ENCODE peak calls at places on chromosomes 6 and 20, in seven cellular contexts. E is pancreas, U is left ventricle myocardium inferior, Z is lower lobe of right lung, J is astrocyte of the spinal cord, X is fibroblast of pulmonary artery, H is testis. B is an unnamed sample.

GRCh38 chr6:139409026-139409425 is 34.6 kb upstream of the CITED2 start:
- DNase-seq in E (no peak), U (no peak), Z (no peak), J (peak), X (peak), H (no peak), B (peak)

GRCh38 chr20:39291301-39291700 is 329.2 kb downstream of the DHX35 start:
- DNase-seq in E (no peak), U (no peak), Z (no peak), J (peak), X (no peak), H (no peak), B (no peak)

GRCh38 chr6:15522856-15523529 is 139.8 kb downstream of the DTNBP1 start:
- DNase-seq in E (no peak), U (no peak), Z (no peak), J (no peak), X (no peak), H (peak), B (no peak)

GRCh38 chr6:148617522-148617921 is 129.3 kb upstream of the UST start:
- DNase-seq in E (no peak), U (no peak), Z (no peak), J (no peak), X (peak), H (no peak), B (peak)

GRCh38 chr6:3653528-3654070 is 97.9 kb downstream of the PXDC1 start:
- DNase-seq in E (no peak), U (no peak), Z (no peak), J (no peak), X (no peak), H (no peak), B (no peak)

GRCh38 chr6:99353126-99353525 is 3.7 kb upstream of the FAXC start:
- DNase-seq in E (no peak), U (no peak), Z (no peak), J (no peak), X (peak), H (no peak), B (no peak)

GRCh38 chr6:14037402-14038277 is 79.9 kb upstream of the CD83 start:
- DNase-seq in E (no peak), U (no peak), Z (no peak), J (peak), X (peak), H (no peak), B (peak)

GRCh38 chr6:157187182-157188093 is 135.9 kb downstream of the TMEM242 start:
- DNase-seq in E (no peak), U (no peak), Z (no peak), J (peak), X (no peak), H (no peak), B (no peak)

GRCh38 chr6:1244941-1245340 is 67.0 kb upstream of the FOXQ1 start:
- DNase-seq in E (no peak), U (no peak), Z (no peak), J (no peak), X (no peak), H (no peak), B (peak)

GRCh38 chr20:58127731-58128130 is 100.7 kb downstream of the ANKRD60 start:
- DNase-seq in E (no peak), U (no peak), Z (no peak), J (peak), X (peak), H (no peak), B (peak)

GRCh38 chr6:52162940-52163908 is 23.0 kb upstream of the IL17A start:
- DNase-seq in E (no peak), U (no peak), Z (no peak), J (peak), X (peak), H (no peak), B (peak)

GRCh38 chr20:18057106-18057993 is at the start of gene OVOL2:
- DNase-seq in E (peak), U (no peak), Z (peak), J (no peak), X (peak), H (peak), B (no peak)

GRCh38 chr20:21436186-21436585 is 38.9 kb upstream of the NKX2-4 start:
- DNase-seq in E (no peak), U (no peak), Z (no peak), J (peak), X (peak), H (no peak), B (peak)

GRCh38 chr6:127342946-127343752 is at the start of gene ECHDC1:
- DNase-seq in E (peak), U (peak), Z (peak), J (peak), X (peak), H (peak), B (no peak)

GRCh38 chr6:129490551-129491245 is 219.3 kb downstream of the ARHGAP18 start:
- DNase-seq in E (no peak), U (no peak), Z (no peak), J (peak), X (peak), H (no peak), B (peak)

GRCh38 chr6:131136021-131136847 is 967 bp downstream of the AKAP7 start:
- DNase-seq in E (no peak), U (no peak), Z (no peak), J (peak), X (peak), H (peak), B (no peak)

GRCh38 chr20:53901064-53901463 is 169.3 kb downstream of the BCAS1 start:
- DNase-seq in E (no peak), U (no peak), Z (no peak), J (peak), X (peak), H (no peak), B (no peak)

GRCh38 chr6:45495404-45496084 is 117.8 kb upstream of the SUPT3H start:
- DNase-seq in E (no peak), U (no peak), Z (no peak), J (no peak), X (no peak), H (no peak), B (no peak)

GRCh38 chr20:3222635-3223600 is 13.6 kb downstream of the ITPA start:
- DNase-seq in E (no peak), U (peak), Z (no peak), J (no peak), X (no peak), H (no peak), B (no peak)

GRCh38 chr6:68502946-68503345 is 132.1 kb upstream of the ADGRB3 start:
- DNase-seq in E (no peak), U (no peak), Z (no peak), J (no peak), X (no peak), H (no peak), B (no peak)

GRCh38 chr20:4227085-4227821 is 211.9 kb upstream of the RNF24 start:
- DNase-seq in E (no peak), U (no peak), Z (no peak), J (peak), X (peak), H (peak), B (peak)

GRCh38 chr6:30914854-30915590 is 984 bp downstream of the VARS2 start:
- DNase-seq in E (no peak), U (no peak), Z (peak), J (no peak), X (no peak), H (no peak), B (no peak)

GRCh38 chr20:18039063-18039462 is 18.7 kb downstream of the OVOL2 start:
- DNase-seq in E (no peak), U (no peak), Z (no peak), J (no peak), X (no peak), H (no peak), B (no peak)

GRCh38 chr20:62623488-62624324 is 18.6 kb upstream of the SLCO4A1 start:
- DNase-seq in E (peak), U (peak), Z (peak), J (peak), X (peak), H (peak), B (peak)

GRCh38 chr20:36309643-36310042 is 3.5 kb downstream of the DLGAP4 start:
- DNase-seq in E (no peak), U (no peak), Z (no peak), J (no peak), X (no peak), H (no peak), B (no peak)

GRCh38 chr20:3092611-3093379 is 8.3 kb upstream of the AVP start:
- DNase-seq in E (no peak), U (no peak), Z (no peak), J (no peak), X (no peak), H (no peak), B (no peak)

GRCh38 chr6:96394727-96395126 is 126.9 kb upstream of the UFL1 start:
- DNase-seq in E (no peak), U (no peak), Z (no peak), J (no peak), X (no peak), H (peak), B (no peak)

GRCh38 chr20:43529051-43529450 is 21.6 kb downstream of the L3MBTL1 start:
- DNase-seq in E (no peak), U (no peak), Z (no peak), J (no peak), X (no peak), H (no peak), B (no peak)

GRCh38 chr20:62603021-62603906 is 39.0 kb upstream of the SLCO4A1 start:
- DNase-seq in E (peak), U (peak), Z (peak), J (peak), X (no peak), H (peak), B (no peak)

GRCh38 chr6:123901441-123901840 is 97.8 kb downstream of the NKAIN2 start:
- DNase-seq in E (no peak), U (no peak), Z (no peak), J (peak), X (peak), H (no peak), B (no peak)

GRCh38 chr6:79687759-79688158 is 56.6 kb downstream of the SH3BGRL2 start:
- DNase-seq in E (no peak), U (no peak), Z (no peak), J (no peak), X (no peak), H (no peak), B (no peak)

GRCh38 chr20:20368414-20369352 is 779 bp downstream of the INSM1 start:
- DNase-seq in E (no peak), U (no peak), Z (no peak), J (no peak), X (no peak), H (no peak), B (no peak)
- H3K4me3 ChIP-seq in E (no peak), U (peak), Z (no peak), J (no peak), X (no peak), H (peak), B (no peak)

GRCh38 chr6:66926060-66926459 is 1219.0 kb upstream of the EYS start:
- DNase-seq in E (no peak), U (no peak), Z (no peak), J (no peak), X (peak), H (no peak), B (no peak)
- TF ChIP-seq CTCF in E (no peak), U (no peak), Z (no peak), J (no peak), X (peak), H (peak), B (no peak)

DNA sequence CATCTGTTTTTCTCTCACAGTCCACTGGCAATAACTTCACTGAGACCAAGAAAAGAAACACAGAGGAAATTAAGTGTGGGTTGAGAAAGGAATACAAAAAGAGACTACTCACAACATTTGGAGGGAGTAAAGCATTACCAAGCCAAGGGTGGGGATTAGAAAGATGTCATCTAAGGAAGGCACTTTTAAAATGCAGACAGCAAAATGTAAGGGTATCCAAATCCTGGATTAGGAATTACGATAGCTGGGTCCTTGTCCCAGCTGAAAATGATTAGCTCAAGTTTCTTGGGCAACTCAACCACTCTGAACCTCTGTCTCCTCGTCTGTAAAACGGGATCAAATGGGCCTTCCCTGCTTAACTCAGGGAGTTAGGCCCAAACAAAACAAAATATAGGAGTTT is 2.2 kb downstream of the LEMD2 start:
- DNase-seq in E (no peak), U (no peak), Z (no peak), J (no peak), X (no peak), H (no peak), B (no peak)
- H3K4me3 ChIP-seq in E (no peak), U (peak), Z (peak), J (no peak), X (peak), H (no peak), B (no peak)

GRCh38 chr20:61444637-61445036 is 192.6 kb downstream of the CDH4 start:
- DNase-seq in E (no peak), U (no peak), Z (no peak), J (no peak), X (no peak), H (no peak), B (no peak)

GRCh38 chr20:61442718-61443117 is 190.7 kb downstream of the CDH4 start:
- DNase-seq in E (no peak), U (no peak), Z (no peak), J (no peak), X (no peak), H (no peak), B (no peak)

GRCh38 chr20:61445741-61446140 is 193.7 kb downstream of the CDH4 start:
- DNase-seq in E (no peak), U (no peak), Z (no peak), J (no peak), X (no peak), H (peak), B (no peak)

GRCh38 chr20:61443541-61444126 is 191.6 kb downstream of the CDH4 start:
- DNase-seq in E (no peak), U (no peak), Z (no peak), J (peak), X (no peak), H (no peak), B (no peak)

GRCh38 chr20:61445138-61445537 is 193.1 kb downstream of the CDH4 start:
- DNase-seq in E (no peak), U (no peak), Z (no peak), J (no peak), X (no peak), H (no peak), B (no peak)
- TF ChIP-seq CTCF in E (no peak), U (no peak), Z (no peak), J (no peak), X (no peak), H (no peak), B (no peak)